ENCODE peak calls at places on chromosomes 1 and 21, in eight cellular contexts. X is adrenal gland, G is uterus, W is heart right ventricle, J is heart left ventricle, O is neural progenitor cell, V is fibroblast of lung, F is right lobe of liver. U is an unnamed sample. For H3K4me1, the result is how much of the 10 kb centered on the place peaks cover.

GRCh38 chr1:173062156-173062938 is 11.6 kb upstream of the TNFSF18 start:
- DNase-seq in X (no peak), G (no peak), W (no peak), J (no peak), O (no peak), V (peak), F (no peak), U (peak)

GRCh38 chr1:182392045-182393028 is 747 bp upstream of the GLUL start:
- DNase-seq in X (peak), G (no peak), W (peak), J (no peak), O (no peak), V (peak), F (peak), U (no peak)

GRCh38 chr1:65339866-65340483 is 30.6 kb downstream of the DNAJC6 start:
- DNase-seq in X (no peak), G (no peak), W (no peak), J (no peak), O (no peak), V (peak), F (no peak), U (no peak)

GRCh38 chr21:27648560-27648959 is 681.7 kb upstream of the ADAMTS5 start:
- DNase-seq in X (no peak), G (no peak), W (no peak), J (no peak), O (no peak), V (peak), F (no peak), U (no peak)

GRCh38 chr1:197222025-197222685 is 45.9 kb upstream of the CRB1 start:
- DNase-seq in X (no peak), G (no peak), W (no peak), J (no peak), O (no peak), V (peak), F (no peak), U (no peak)

GRCh38 chr1:168801032-168801745 is 72.2 kb upstream of the DPT start:
- DNase-seq in X (no peak), G (no peak), W (no peak), J (no peak), O (peak), V (no peak), F (no peak), U (no peak)

GRCh38 chr1:111738436-111739221 is 566 bp downstream of the INKA2 start:
- DNase-seq in X (peak), G (peak), W (peak), J (peak), O (peak), V (peak), F (peak), U (no peak)

GRCh38 chr1:76190749-76191424 is 116.3 kb downstream of the ST6GALNAC3 start:
- DNase-seq in X (no peak), G (no peak), W (no peak), J (no peak), O (no peak), V (peak), F (no peak), U (no peak)

GRCh38 chr1:107991371-107992066 is 26.5 kb upstream of the VAV3 start:
- DNase-seq in X (no peak), G (no peak), W (no peak), J (no peak), O (no peak), V (peak), F (no peak), U (no peak)

GRCh38 chr1:118100686-118101300 is 84.2 kb downstream of the SPAG17 start:
- DNase-seq in X (no peak), G (no peak), W (no peak), J (no peak), O (no peak), V (no peak), F (no peak), U (no peak)

GRCh38 chr1:234610061-234610581 is at the start of gene IRF2BP2:
- DNase-seq in X (peak), G (peak), W (peak), J (peak), O (peak), V (peak), F (peak), U (peak)

GRCh38 chr1:29269356-29269755 is 33.0 kb downstream of the PTPRU start:
- DNase-seq in X (no peak), G (no peak), W (no peak), J (no peak), O (no peak), V (no peak), F (no peak), U (no peak)

GRCh38 chr21:32412998-32413504 is 545 bp downstream of the EVA1C start:
- DNase-seq in X (no peak), G (peak), W (peak), J (peak), O (no peak), V (peak), F (peak), U (no peak)

GRCh38 chr1:17122449-17123194 is 3.4 kb upstream of the PADI2 start:
- DNase-seq in X (no peak), G (no peak), W (no peak), J (no peak), O (no peak), V (peak), F (no peak), U (no peak)

GRCh38 chr1:74584185-74584584 is 71.8 kb upstream of the LRRC53 start:
- DNase-seq in X (no peak), G (no peak), W (no peak), J (no peak), O (no peak), V (no peak), F (no peak), U (no peak)

GRCh38 chr1:211483896-211484612 is 7.9 kb downstream of the RD3 start:
- DNase-seq in X (no peak), G (no peak), W (no peak), J (no peak), O (no peak), V (no peak), F (no peak), U (no peak)

GRCh38 chr1:180962178-180962577 is 49.5 kb downstream of the KIAA1614 start:
- DNase-seq in X (no peak), G (no peak), W (no peak), J (no peak), O (no peak), V (no peak), F (no peak), U (peak)

GRCh38 chr1:91876040-91876470 is 9.9 kb downstream of the TGFBR3 start:
- DNase-seq in X (no peak), G (no peak), W (no peak), J (no peak), O (no peak), V (no peak), F (no peak), U (no peak)

GRCh38 chr1:98059616-98060015 is 138.8 kb upstream of the DPYD start:
- DNase-seq in X (no peak), G (no peak), W (no peak), J (no peak), O (no peak), V (no peak), F (no peak), U (no peak)

GRCh38 chr1:62530516-62531154 is 66.7 kb upstream of the ANGPTL3 start:
- DNase-seq in X (peak), G (no peak), W (peak), J (peak), O (peak), V (peak), F (peak), U (peak)

GRCh38 chr1:214303538-214303937 is 22.6 kb downstream of the SMYD2 start:
- DNase-seq in X (no peak), G (no peak), W (no peak), J (no peak), O (no peak), V (peak), F (no peak), U (no peak)

GRCh38 chr1:52053862-52054261 is 1.1 kb downstream of the TXNDC12 start:
- DNase-seq in X (no peak), G (no peak), W (no peak), J (no peak), O (no peak), V (no peak), F (no peak), U (no peak)

GRCh38 chr1:205580140-205580922 is 51.5 kb downstream of the ELK4 start:
- DNase-seq in X (no peak), G (no peak), W (no peak), J (no peak), O (no peak), V (no peak), F (no peak), U (peak)

GRCh38 chr1:70495370-70495769 is 84.3 kb downstream of the CTH start:
- DNase-seq in X (no peak), G (no peak), W (no peak), J (no peak), O (no peak), V (no peak), F (no peak), U (no peak)

GRCh38 chr1:231013391-231014015 is 26.6 kb downstream of the FAM89A start:
- DNase-seq in X (no peak), G (no peak), W (no peak), J (no peak), O (no peak), V (no peak), F (no peak), U (no peak)

GRCh38 chr1:39575191-39576015 is 1.2 kb downstream of the PABPC4 start:
- DNase-seq in X (peak), G (peak), W (peak), J (peak), O (peak), V (peak), F (peak), U (no peak)

GRCh38 chr1:100463809-100464424 is 74.0 kb upstream of the GPR88 start:
- DNase-seq in X (peak), G (no peak), W (peak), J (peak), O (peak), V (peak), F (peak), U (no peak)

GRCh38 chr1:243596441-243597183 is 253.4 kb downstream of the AKT3 start:
- DNase-seq in X (no peak), G (no peak), W (no peak), J (no peak), O (no peak), V (peak), F (no peak), U (no peak)

GRCh38 chr1:160797861-160798273 is 1.9 kb downstream of the LY9 start:
- DNase-seq in X (no peak), G (no peak), W (no peak), J (no peak), O (no peak), V (no peak), F (no peak), U (no peak)

GRCh38 chr1:44645466-44646244 is 28.6 kb downstream of the TMEM53 start:
- DNase-seq in X (peak), G (no peak), W (peak), J (no peak), O (no peak), V (peak), F (peak), U (no peak)

GRCh38 chr1:116900471-116901365 is 9.0 kb upstream of the PTGFRN start:
- DNase-seq in X (no peak), G (no peak), W (no peak), J (no peak), O (no peak), V (no peak), F (no peak), U (no peak)

GRCh38 chr1:154819628-154820590 is 50.2 kb downstream of the KCNN3 start:
- DNase-seq in X (peak), G (no peak), W (no peak), J (no peak), O (peak), V (no peak), F (no peak), U (no peak)

DNA sequence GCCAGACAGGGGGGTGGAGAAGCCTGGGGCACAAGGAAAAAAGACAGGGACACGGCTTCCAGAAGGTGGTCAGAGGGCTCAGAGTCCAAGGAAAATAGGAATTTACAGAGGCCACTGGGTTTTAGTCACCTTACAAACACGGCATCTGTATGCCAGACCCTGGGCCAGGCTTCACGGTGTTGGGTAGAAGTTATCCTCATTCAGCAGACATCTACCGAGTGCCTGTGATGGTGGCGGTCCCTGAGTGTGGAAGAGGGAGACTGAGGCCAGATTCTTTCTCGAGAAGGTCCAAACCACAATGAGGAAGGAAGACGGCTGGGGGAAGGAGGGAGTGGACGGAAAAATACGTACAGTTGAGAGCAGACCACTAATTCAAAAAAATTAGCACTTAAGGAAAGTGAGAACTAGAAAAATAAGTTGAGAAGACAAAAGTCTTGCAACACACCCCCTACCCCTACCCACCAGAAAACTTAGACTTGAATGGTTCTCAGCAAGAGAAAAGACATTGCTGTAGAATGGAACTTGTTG is 864 bp upstream of the BTG2 start:
- DNase-seq in X (no peak), G (no peak), W (no peak), J (peak), O (no peak), V (no peak), F (no peak), U (no peak)
- H3K4me1 ChIP-seq in X (under half), G (under half), W (under half), J (under half), O (under half), V (under half), F (under half), U (under half)

DNA sequence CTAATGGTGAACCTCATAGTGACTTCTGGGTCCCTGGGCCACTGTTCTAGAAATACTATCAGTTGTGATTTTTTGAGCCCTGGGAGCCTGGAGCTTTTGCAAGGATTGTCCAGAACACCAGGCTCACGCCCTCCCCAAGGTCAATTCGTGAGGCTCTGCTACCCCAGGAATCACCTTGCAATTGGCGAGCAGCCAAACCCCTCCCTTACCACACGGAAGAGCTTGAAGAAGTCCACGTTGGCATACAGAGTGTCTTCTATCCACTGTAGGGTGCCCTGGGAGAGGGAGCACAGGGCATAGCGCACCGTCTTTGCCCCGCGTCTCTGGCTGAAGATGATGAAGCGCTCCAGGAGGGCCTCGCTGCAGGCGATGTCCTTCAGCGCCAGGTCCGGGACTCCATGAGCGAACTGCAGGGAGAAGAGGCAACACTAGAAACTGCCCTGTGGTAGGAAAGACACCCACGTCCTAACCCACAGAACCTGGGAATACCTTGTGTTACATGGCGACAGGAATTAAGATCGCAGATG is 22.3 kb downstream of the ABCA4 start:
- DNase-seq in X (no peak), G (no peak), W (no peak), J (no peak), O (no peak), V (no peak), F (no peak), U (no peak)
- H3K27ac ChIP-seq in X (no peak), G (no peak), W (no peak), J (peak), O (no peak), V (no peak), F (no peak), U (no peak)

DNA sequence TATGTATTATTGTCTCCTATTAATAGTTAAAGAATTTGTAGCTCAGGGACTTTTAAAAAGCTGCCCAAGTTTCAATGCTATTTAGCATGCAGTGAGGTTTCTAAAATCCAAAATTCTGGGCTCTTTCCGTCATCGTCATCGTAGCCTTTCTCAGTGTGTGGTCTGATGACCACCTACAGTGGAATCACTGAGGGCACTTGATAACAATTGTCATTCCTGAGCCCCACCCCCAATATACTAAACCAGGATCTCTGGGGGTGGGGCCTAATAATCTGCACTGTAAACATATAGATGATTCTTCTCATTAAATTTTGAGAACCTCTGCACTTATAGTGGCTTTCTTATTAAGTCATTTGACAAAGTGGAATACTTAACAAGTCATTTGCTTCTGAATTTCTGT is 674.8 kb downstream of the PLPP3 start:
- DNase-seq in X (no peak), G (no peak), W (no peak), J (no peak), O (no peak), V (no peak), F (no peak), U (no peak)
- TF ChIP-seq CTCF in X (no peak), G (no peak), W (no peak), J (no peak), O (no peak), V (no peak), F (no peak), U (no peak)

GRCh38 chr1:32960342-32960741 is 4.3 kb downstream of the RNF19B start:
- DNase-seq in X (no peak), G (no peak), W (no peak), J (no peak), O (no peak), V (no peak), F (no peak), U (no peak)

GRCh38 chr1:32964461-32965250 is at the start of gene RNF19B:
- DNase-seq in X (peak), G (peak), W (peak), J (peak), O (peak), V (peak), F (peak), U (peak)

GRCh38 chr1:32963746-32964460 is 706 bp downstream of the RNF19B start:
- DNase-seq in X (peak), G (peak), W (peak), J (peak), O (peak), V (peak), F (peak), U (peak)

GRCh38 chr1:32960819-32961355 is 3.7 kb downstream of the RNF19B start:
- DNase-seq in X (no peak), G (no peak), W (no peak), J (no peak), O (no peak), V (no peak), F (no peak), U (no peak)

GRCh38 chr1:32962248-32962896 is 2.2 kb downstream of the RNF19B start:
- DNase-seq in X (no peak), G (no peak), W (no peak), J (no peak), O (no peak), V (peak), F (no peak), U (no peak)
- H3K4me1 ChIP-seq in X (under half), G (under half), W (under half), J (under half), O (under half), V (under half), F (under half), U (under half)

DNA sequence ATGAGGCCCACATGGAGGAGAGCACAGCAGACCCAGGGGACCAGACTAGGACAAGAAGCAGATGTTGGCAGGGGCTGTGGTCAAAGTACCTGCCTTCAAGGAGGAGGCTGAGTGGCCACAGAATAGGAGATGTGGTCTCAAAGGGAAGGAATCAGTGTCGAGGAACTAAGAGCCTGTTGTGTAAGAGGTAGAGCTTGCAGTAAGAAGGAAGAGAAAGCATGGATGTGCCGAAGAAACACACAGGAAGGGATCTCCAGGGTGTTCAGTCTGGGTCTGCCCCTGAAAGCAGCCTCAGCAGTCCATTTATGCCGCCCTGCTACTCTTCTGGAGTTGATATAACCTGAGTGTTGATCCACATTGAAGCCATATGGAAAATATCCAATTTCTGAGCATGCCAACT is 83.9 kb downstream of the NID1 start:
- DNase-seq in X (no peak), G (no peak), W (no peak), J (no peak), O (no peak), V (no peak), F (no peak), U (no peak)
- H3K27ac ChIP-seq in X (peak), G (peak), W (peak), J (no peak), O (no peak), V (no peak), F (no peak), U (no peak)

GRCh38 chr1:85146972-85147359 is 53.9 kb downstream of the SYDE2 start:
- DNase-seq in X (no peak), G (no peak), W (no peak), J (no peak), O (no peak), V (no peak), F (no peak), U (no peak)
- TF ChIP-seq CTCF in X (no peak), G (no peak), W (no peak), J (no peak), O (peak), V (no peak), F (no peak), U (peak)

GRCh38 chr1:165633624-165634023 is 2.6 kb downstream of the MGST3 start:
- DNase-seq in X (no peak), G (no peak), W (no peak), J (no peak), O (no peak), V (peak), F (no peak), U (no peak)
- H3K4me1 ChIP-seq in X (under half), G (under half), W (half or more), J (under half), O (under half), V (under half), F (under half), U (under half)

DNA sequence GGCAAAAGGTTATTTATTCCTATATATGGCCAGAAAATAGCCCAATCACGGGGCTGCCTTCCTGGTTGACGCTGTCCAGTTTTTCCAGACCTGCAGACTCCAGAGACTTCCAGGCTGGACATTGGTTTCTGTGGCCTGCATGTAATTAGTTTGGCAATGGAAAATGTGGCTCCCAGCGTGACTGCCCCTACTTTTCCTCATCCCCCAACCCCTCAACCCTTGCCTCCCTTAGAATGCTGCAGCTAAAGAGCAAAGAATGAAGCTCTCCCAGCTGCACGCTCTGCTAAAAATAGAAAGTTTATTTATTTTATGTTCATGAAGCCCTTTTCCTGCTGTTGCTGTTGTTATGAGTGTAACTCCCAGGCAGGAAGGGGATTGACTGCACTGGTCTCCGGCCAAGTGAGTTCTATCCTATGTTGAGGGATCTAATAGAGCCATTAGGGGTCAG is 8.5 kb upstream of the KIAA0040 start:
- DNase-seq in X (no peak), G (peak), W (peak), J (peak), O (no peak), V (peak), F (no peak), U (no peak)
- H3K27ac ChIP-seq in X (peak), G (peak), W (peak), J (peak), O (no peak), V (peak), F (peak), U (no peak)